ENCODE peak calls at places on chromosomes 4 and X, in ten cellular contexts. C is tibial nerve, U is A549, P is sigmoid colon, V is transverse colon, M is SK-N-SH, I is ovary, L is stomach, B is HepG2, T is upper lobe of left lung. H is an unnamed sample.

GRCh38 chr4:151641983-151642382 is 118.8 kb downstream of the GATB start:
- DNase-seq in C (no peak), U (no peak), P (no peak), V (no peak), M (no peak), I (no peak), L (no peak), B (no peak), T (no peak), H (no peak)

GRCh38 chr4:99803702-99804101 is 12.9 kb upstream of the DAPP1 start:
- DNase-seq in C (no peak), U (no peak), P (no peak), V (no peak), M (no peak), I (no peak), L (no peak), B (no peak), T (no peak), H (no peak)

GRCh38 chrX:21800344-21800770 is 39.1 kb upstream of the MBTPS2 start:
- DNase-seq in C (no peak), U (no peak), P (no peak), V (no peak), M (no peak), I (no peak), L (no peak), B (no peak), T (no peak), H (no peak)

GRCh38 chr4:51825341-51825740 is 17.6 kb upstream of the DCUN1D4 start:
- DNase-seq in C (no peak), U (no peak), P (no peak), V (no peak), M (no peak), I (no peak), L (no peak), B (no peak), T (no peak), H (no peak)

GRCh38 chr4:84455697-84456096 is 43.4 kb downstream of the NKX6-1 start:
- DNase-seq in C (no peak), U (no peak), P (no peak), V (no peak), M (no peak), I (no peak), L (no peak), B (no peak), T (no peak), H (no peak)

GRCh38 chr4:28469387-28469786 is 1608.7 kb downstream of the STIM2 start:
- DNase-seq in C (no peak), U (no peak), P (no peak), V (no peak), M (no peak), I (no peak), L (no peak), B (no peak), T (no peak), H (no peak)

GRCh38 chrX:108271397-108271787 is 166.8 kb downstream of the COL4A6 start:
- DNase-seq in C (no peak), U (no peak), P (no peak), V (no peak), M (no peak), I (no peak), L (no peak), B (no peak), T (no peak), H (no peak)

GRCh38 chr4:140861359-140862181 is 105.4 kb upstream of the TBC1D9 start:
- DNase-seq in C (peak; percentile 95), U (peak; percentile 34), P (peak; percentile 86), V (peak; percentile 60), M (peak; percentile 47), I (peak; percentile 50), L (peak; percentile 66), B (peak; percentile 60), T (no peak), H (no peak)

GRCh38 chr4:2095236-2096072 is 36.3 kb downstream of the NAT8L start:
- DNase-seq in C (no peak), U (no peak), P (no peak), V (no peak), M (no peak), I (no peak), L (no peak), B (no peak), T (peak; percentile 42), H (no peak)

GRCh38 chr4:19735012-19735411 is 516.7 kb upstream of the SLIT2 start:
- DNase-seq in C (no peak), U (no peak), P (no peak), V (no peak), M (no peak), I (no peak), L (no peak), B (no peak), T (no peak), H (no peak)

GRCh38 chr4:182913621-182914020 is 3.6 kb downstream of the DCTD start:
- DNase-seq in C (no peak), U (no peak), P (no peak), V (no peak), M (no peak), I (no peak), L (no peak), B (no peak), T (no peak), H (no peak)

GRCh38 chr4:74364649-74365491 is at the start of gene EREG:
- DNase-seq in C (no peak), U (peak; percentile 33), P (peak; percentile 65), V (peak; percentile 30), M (peak; percentile 23), I (peak; percentile 21), L (no peak), B (no peak), T (peak; percentile 87), H (no peak)

GRCh38 chr4:8010618-8011017 is 71.0 kb upstream of the AFAP1 start:
- DNase-seq in C (peak; percentile 10), U (no peak), P (peak; percentile 78), V (peak; percentile 49), M (peak; percentile 96), I (peak; percentile 53), L (peak; percentile 52), B (peak; percentile 41), T (no peak), H (no peak)

GRCh38 chr4:6207602-6208001 is 7.3 kb upstream of the JAKMIP1 start:
- DNase-seq in C (no peak), U (no peak), P (peak; percentile 37), V (no peak), M (no peak), I (no peak), L (peak; percentile 10), B (no peak), T (no peak), H (no peak)

DNA sequence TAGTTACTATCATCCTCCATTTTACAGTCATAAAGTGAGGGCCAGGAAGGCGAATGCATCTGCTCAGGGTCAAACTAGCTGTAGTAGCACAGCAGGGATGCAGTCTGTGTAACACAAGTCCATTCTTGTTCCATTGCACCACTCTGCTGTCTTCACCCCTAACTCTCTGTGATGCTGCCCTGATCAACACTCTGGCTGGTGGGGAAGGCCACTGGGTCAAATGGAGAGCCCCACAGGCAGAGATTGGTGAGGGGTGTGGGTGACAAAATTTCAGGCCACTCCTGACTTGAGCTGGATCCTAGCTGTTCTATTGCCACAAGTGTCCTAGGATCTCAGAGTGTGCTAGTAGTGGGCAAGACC is 136.5 kb downstream of the PJA1 start:
- DNase-seq in C (no peak), U (no peak), P (no peak), V (no peak), M (no peak), I (no peak), L (no peak), B (no peak), T (no peak), H (no peak)
- TF ChIP-seq CTCF in C (no peak), U (no peak), P (no peak), V (no peak), M (no peak), I (no peak), L (no peak), B (no peak), T (no peak), H (no peak)

GRCh38 chrX:46573896-46574336 is 351 bp downstream of the CHST7 start:
- DNase-seq in C (peak; percentile 25), U (peak; percentile 54), P (peak; percentile 75), V (peak; percentile 63), M (peak; percentile 58), I (peak; percentile 56), L (peak; percentile 40), B (peak; percentile 53), T (peak; percentile 89), H (peak; percentile 77)
- H3K4me3 ChIP-seq in C (peak overlapping the region; percentile 62), U (peak overlapping the region; percentile 76), P (peak overlapping the region; percentile 50), V (peak overlapping the region; percentile 59), M (peak overlapping the region; percentile 56), I (peak overlapping the region; percentile 54), L (peak overlapping the region; percentile 63), B (peak overlapping the region; percentile 63), T (peak overlapping the region; percentile 59), H (peak overlapping the region; percentile 61)

GRCh38 chr4:68732653-68733466 is 62.4 kb upstream of the UGT2B15 start:
- DNase-seq in C (no peak), U (peak; percentile 41), P (no peak), V (no peak), M (no peak), I (no peak), L (no peak), B (peak; percentile 100), T (no peak), H (no peak)
- TF ChIP-seq EP300 in C (no peak), U (peak; percentile 70), P (no peak), V (no peak), M (no peak), I (no peak), L (no peak), B (peak; percentile 97), T (no peak), H (no peak)

GRCh38 chr4:40303751-40304150 is 31.4 kb upstream of the CHRNA9 start:
- DNase-seq in C (no peak), U (no peak), P (no peak), V (no peak), M (no peak), I (no peak), L (no peak), B (no peak), T (no peak), H (no peak)

GRCh38 chr4:40299126-40299525 is 36.0 kb upstream of the CHRNA9 start:
- DNase-seq in C (no peak), U (no peak), P (no peak), V (no peak), M (no peak), I (no peak), L (no peak), B (no peak), T (no peak), H (no peak)

GRCh38 chr4:40299704-40300336 is 35.3 kb upstream of the CHRNA9 start:
- DNase-seq in C (no peak), U (no peak), P (no peak), V (no peak), M (no peak), I (no peak), L (peak; percentile 52), B (no peak), T (no peak), H (no peak)

GRCh38 chr4:40300371-40301162 is 34.6 kb upstream of the CHRNA9 start:
- DNase-seq in C (no peak), U (no peak), P (no peak), V (no peak), M (no peak), I (no peak), L (no peak), B (no peak), T (no peak), H (no peak)

DNA sequence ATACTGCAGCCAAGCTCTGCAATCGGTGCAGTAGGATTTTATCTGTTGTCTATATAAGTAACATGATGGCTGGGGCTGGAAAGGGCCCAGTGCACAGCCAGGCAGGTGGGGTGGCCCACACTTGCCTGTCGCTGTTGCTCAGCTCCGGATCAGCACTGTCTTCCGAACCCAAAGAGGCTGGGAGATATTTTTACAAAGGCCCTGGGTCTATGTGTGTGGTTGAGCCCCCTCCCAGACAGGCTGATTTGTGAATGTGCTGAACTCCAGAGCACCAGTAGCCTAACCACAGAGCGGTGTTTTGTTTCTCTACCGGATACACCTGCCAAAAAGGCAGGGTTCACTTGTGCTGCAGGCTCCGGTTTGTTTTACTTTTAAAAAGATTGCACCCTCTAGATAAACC is 33.5 kb upstream of the CHRNA9 start:
- DNase-seq in C (no peak), U (no peak), P (peak; percentile 47), V (peak; percentile 64), M (no peak), I (no peak), L (no peak), B (no peak), T (peak; percentile 23), H (no peak)
- TF ChIP-seq CTCF in C (no peak), U (no peak), P (no peak), V (no peak), M (no peak), I (no peak), L (no peak), B (no peak), T (no peak), H (no peak)